ENCODE peak calls at places on chromosomes 13 and 19, in seven cellular contexts. J is mesenchymal stem cell, N is H1, F is IMR-90, G is mesendoderm, E is neuronal stem cell, Q is trophoblast cell. R is an unnamed sample. For H3K4me1, the result is how much of the 10 kb centered on the place peaks cover.

GRCh38 chr13:40660692-40661091 is 5.7 kb downstream of the FOXO1 start:
- DNase-seq in J (no peak), G (no peak), E (no peak), Q (no peak), N (no peak), F (no peak), R (no peak)

GRCh38 chr19:38004505-38005223 is 97.7 kb downstream of the SIPA1L3 start:
- DNase-seq in J (peak), F (peak), Q (peak), N (peak), E (peak), G (peak), R (peak)

GRCh38 chr13:24097064-24097463 is 63.5 kb upstream of the SPATA13 start:
- DNase-seq in J (peak), N (no peak), G (no peak), F (peak), E (no peak), Q (no peak), R (no peak)

GRCh38 chr19:55165952-55166529 is 372 bp downstream of the DNAAF3 start:
- DNase-seq in N (peak), G (peak), J (peak), Q (peak), F (peak), E (peak), R (peak)

GRCh38 chr19:55482128-55482961 is 2.6 kb upstream of the NAT14 start:
- DNase-seq in N (peak), G (peak), J (no peak), F (no peak), E (no peak), Q (no peak), R (no peak)

GRCh38 chr13:99986751-99987150 is 5.2 kb downstream of the ZIC2 start:
- DNase-seq in J (no peak), Q (no peak), G (peak), N (peak), F (no peak), E (no peak), R (no peak)

GRCh38 chr13:48235100-48235813 is 2.3 kb downstream of the ITM2B start:
- DNase-seq in F (peak), N (no peak), E (no peak), J (peak), G (peak), Q (peak), R (peak)

GRCh38 chr19:41265376-41266153 is 1.4 kb downstream of the HNRNPUL1 start:
- DNase-seq in J (peak), E (no peak), G (peak), F (peak), N (no peak), Q (peak), R (no peak)

GRCh38 chr13:32206097-32206740 is 108.9 kb downstream of the ZAR1L start:
- DNase-seq in G (no peak), Q (no peak), N (no peak), F (peak), E (no peak), J (peak), R (no peak)

GRCh38 chr13:58324130-58324529 is 692.6 kb downstream of the PCDH17 start:
- DNase-seq in J (peak), N (no peak), G (no peak), F (no peak), Q (peak), E (no peak), R (no peak)

GRCh38 chr13:59409651-59410200 is 754.0 kb downstream of the DIAPH3 start:
- DNase-seq in J (no peak), E (no peak), Q (no peak), N (peak), F (no peak), G (peak), R (peak)

GRCh38 chr19:13978306-13978705 is 26.0 kb downstream of the DCAF15 start:
- DNase-seq in E (peak), N (peak), J (peak), F (no peak), G (peak), Q (no peak), R (peak)

GRCh38 chr19:55069137-55069858 is 6.3 kb upstream of the RDH13 start:
- DNase-seq in N (peak), F (no peak), G (peak), Q (peak), J (peak), E (no peak), R (peak)

GRCh38 chr13:102873653-102874052 is 27.8 kb downstream of the ERCC5 start:
- DNase-seq in J (peak), E (no peak), G (no peak), Q (no peak), F (no peak), N (no peak), R (no peak)

GRCh38 chr13:90270231-90270630 is 1077.3 kb upstream of the MIR17HG start:
- DNase-seq in J (no peak), N (no peak), G (no peak), E (no peak), Q (no peak), F (no peak), R (no peak)

GRCh38 chr13:33816912-33817311 is 1.0 kb upstream of the RFC3 start:
- DNase-seq in E (no peak), J (no peak), N (no peak), F (no peak), Q (no peak), G (no peak), R (no peak)

GRCh38 chr13:78601124-78601885 is 2.0 kb downstream of the POU4F1 start:
- DNase-seq in J (no peak), G (no peak), N (peak), E (peak), Q (no peak), F (peak), R (peak)

GRCh38 chr13:112655898-112656297 is 33.9 kb upstream of the ATP11A start:
- DNase-seq in F (no peak), J (no peak), Q (no peak), G (no peak), N (no peak), E (no peak), R (no peak)

GRCh38 chr13:58165617-58166016 is 534.1 kb downstream of the PCDH17 start:
- DNase-seq in Q (no peak), E (no peak), G (peak), J (no peak), F (no peak), N (no peak), R (no peak)

GRCh38 chr19:16912780-16913179 is 24.0 kb downstream of the F2RL3 start:
- DNase-seq in J (no peak), N (no peak), G (no peak), F (no peak), Q (no peak), E (no peak), R (no peak)

GRCh38 chr13:44300895-44301638 is 72.6 kb upstream of the SERP2 start:
- DNase-seq in J (peak), F (peak), N (no peak), G (no peak), E (no peak), Q (peak), R (no peak)

GRCh38 chr19:29858000-29858596 is 46.3 kb downstream of the CCNE1 start:
- DNase-seq in E (no peak), Q (peak), G (peak), J (no peak), N (peak), F (no peak), R (peak)

GRCh38 chr19:46404039-46404883 is 9.1 kb downstream of the CCDC8 start:
- DNase-seq in Q (peak), J (peak), G (peak), E (no peak), N (peak), F (peak), R (peak)

GRCh38 chr13:109509154-109509905 is 277.1 kb downstream of the IRS2 start:
- DNase-seq in F (peak), N (no peak), J (peak), E (no peak), G (no peak), Q (peak), R (no peak)

GRCh38 chr19:44752123-44752815 is 3.8 kb downstream of the BCL3 start:
- DNase-seq in Q (no peak), F (no peak), E (no peak), G (no peak), N (no peak), J (no peak), R (no peak)

GRCh38 chr19:46571495-46571894 is 29.6 kb upstream of the CALM3 start:
- DNase-seq in G (peak), E (no peak), F (no peak), N (peak), Q (peak), J (peak), R (peak)

GRCh38 chr13:43495732-43496131 is 291.0 kb downstream of the ENOX1 start:
- DNase-seq in E (no peak), G (no peak), N (no peak), Q (no peak), J (peak), F (peak), R (no peak)

GRCh38 chr13:20461481-20461859 is 64.2 kb downstream of the CRYL1 start:
- DNase-seq in J (peak), F (peak), E (no peak), G (peak), Q (peak), N (no peak), R (no peak)

GRCh38 chr13:22897571-22898314 is 283.0 kb upstream of the SGCG start:
- DNase-seq in F (no peak), G (no peak), J (no peak), N (no peak), Q (no peak), E (no peak), R (no peak)

DNA sequence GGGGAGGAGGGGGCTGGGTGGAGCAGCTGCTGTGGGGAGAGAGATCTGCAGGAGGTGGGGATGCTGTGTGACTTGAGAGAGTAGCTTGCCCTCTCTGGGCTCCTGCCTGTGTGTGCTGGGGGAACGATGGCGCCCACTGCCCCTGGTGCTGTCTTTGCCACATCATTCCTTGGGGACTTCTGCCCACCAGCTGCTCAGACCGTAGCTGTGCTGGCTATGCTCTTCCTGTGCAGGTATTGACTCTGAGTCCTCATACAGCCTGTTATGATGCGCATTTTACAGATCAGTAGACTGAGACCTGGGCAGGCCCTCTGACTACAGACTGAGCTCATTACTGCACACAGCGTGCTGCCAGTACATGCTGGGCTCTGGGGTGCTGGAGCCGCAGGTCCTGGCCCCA is 51.1 kb downstream of the DNM2 start:
- DNase-seq in N (no peak), E (no peak), G (no peak), Q (no peak), J (no peak), F (no peak), R (no peak)
- H3K4me1 ChIP-seq in N (under half), E (under half), G (under half), Q (under half), J (half or more), F (under half), R (under half)

GRCh38 chr19:12864143-12864542 is 17.1 kb downstream of the DNASE2 start:
- DNase-seq in G (no peak), N (no peak), J (no peak), Q (no peak), E (no peak), F (no peak), R (no peak)
- H3K4ac ChIP-seq in G (no peak), N (no peak), J (no peak), Q (no peak), E (no peak), F (no peak), R (no peak)

DNA sequence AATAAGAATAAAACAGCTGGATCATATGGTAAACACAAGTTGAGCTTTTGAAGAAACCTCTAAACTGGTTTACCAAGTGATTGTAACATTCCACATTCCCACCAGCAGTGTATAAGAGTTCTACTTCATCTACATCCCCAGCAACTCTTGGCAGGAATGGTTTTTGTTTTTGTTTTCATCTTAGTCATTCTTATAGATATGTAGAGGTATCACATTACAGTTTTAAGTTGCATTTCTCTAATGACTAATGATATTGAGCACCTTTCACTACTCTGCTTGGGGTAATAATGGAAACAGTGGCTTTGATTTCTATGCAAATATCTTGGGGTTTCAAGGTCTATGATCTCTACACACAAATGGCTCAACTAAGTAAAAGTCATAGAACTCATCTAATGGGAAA is 614.5 kb downstream of the TBC1D4 start:
- DNase-seq in E (no peak), F (no peak), G (no peak), J (no peak), N (no peak), Q (no peak), R (no peak)
- H3K4me1 ChIP-seq in E (under half), F (under half), G (under half), J (under half), N (under half), Q (under half), R (under half)

DNA sequence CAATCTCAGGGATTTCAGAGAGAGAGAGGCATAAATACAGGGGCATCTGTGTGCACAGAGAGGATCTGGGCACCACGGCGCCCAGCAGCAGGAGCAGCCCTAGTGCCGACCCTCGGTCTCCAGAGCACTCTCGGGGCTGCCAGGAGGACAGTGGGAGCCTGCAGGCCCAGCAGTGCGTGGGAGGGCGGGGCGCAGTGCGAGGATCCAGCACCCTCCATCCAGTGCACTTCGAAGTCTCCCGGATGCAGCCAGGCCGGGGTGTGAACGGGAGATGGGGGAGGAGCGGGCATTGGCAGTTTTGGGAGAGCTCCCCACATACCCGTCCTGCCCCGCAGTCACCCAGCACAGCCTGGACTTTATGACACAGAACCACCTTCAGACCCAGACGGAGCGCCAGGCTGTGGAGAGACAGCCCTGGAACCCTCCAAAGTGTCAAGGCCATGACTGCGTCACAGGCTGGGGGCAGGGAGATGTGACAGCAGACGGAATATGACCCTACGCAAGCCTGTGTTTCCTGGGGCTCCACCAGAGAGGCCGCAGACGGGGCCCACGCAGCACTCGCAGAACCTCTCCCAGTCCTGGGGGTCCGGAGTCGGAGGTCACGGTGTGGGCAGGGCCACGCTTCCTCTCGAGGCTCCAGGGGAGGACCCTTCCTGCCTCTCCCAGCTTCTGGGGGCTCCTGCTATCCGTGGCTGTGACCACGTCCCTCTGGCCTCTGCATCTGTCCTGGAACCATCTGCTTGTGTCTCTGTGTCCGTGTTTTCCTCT is 14.7 kb upstream of the TEKTIP1 start:
- DNase-seq in J (no peak), G (no peak), N (no peak), F (no peak), E (no peak), Q (no peak), R (no peak)
- H3K4ac ChIP-seq in J (no peak), G (no peak), N (no peak), F (no peak), E (no peak), Q (no peak), R (no peak)

GRCh38 chr19:1134431-1134830 is 30.6 kb downstream of the GPX4 start:
- DNase-seq in G (no peak), J (no peak), F (no peak), E (no peak), N (no peak), Q (peak), R (no peak)
- H3K4me1 ChIP-seq in G (under half), J (under half), F (under half), E (under half), N (under half), Q (under half), R (under half)

GRCh38 chr19:50719566-50719965 is at the start of gene SHANK1:
- DNase-seq in Q (no peak), N (peak), J (no peak), F (peak), E (no peak), G (no peak), R (peak)
- H3K4ac ChIP-seq in Q (no peak), N (peak), J (no peak), F (no peak), E (peak), G (no peak), R (no peak)

DNA sequence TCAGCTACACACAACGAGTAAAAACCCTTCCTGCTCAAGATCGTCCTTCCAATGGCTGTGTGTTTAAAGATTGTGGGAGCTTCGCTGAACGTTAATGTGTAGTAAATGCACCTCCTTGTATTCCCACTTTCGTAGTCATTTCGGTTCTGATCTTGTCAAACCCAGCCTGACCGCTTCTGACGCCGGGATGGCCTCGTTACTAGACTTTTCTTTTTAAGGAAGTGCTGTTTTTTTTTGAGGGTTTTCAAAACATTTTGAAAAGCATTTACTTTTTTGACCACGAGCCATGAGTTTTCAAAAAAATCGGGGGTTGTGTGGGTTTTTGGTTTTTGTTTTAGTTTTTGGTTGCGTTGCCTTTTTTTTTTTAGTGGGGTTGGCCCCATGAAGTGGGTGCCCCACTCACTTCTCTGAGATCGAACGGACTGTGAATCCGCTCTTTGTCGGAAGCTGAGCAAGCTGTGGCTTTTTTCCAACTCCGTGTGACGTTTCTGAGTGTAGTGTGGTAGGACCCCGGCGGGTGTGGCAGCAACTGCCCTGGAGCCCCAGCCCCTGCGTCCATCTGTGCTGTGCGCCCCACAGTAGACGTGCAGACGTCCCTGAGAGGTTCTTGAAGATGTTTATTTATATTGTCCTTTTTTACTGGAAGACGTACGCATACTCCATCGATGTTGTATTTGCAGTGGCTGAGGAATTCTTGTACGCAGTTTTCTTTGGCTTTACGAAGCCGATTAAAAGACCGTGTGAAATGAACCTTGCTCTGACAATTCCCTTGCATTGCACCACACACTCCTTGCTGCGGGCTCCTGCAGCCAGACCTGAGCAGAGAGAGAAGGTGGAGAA is 2.7 kb upstream of the FAM174C start:
- DNase-seq in N (no peak), G (no peak), Q (no peak), F (no peak), J (no peak), E (no peak), R (no peak)
- H3K4me1 ChIP-seq in N (under half), G (under half), Q (under half), F (under half), J (half or more), E (under half), R (under half)

DNA sequence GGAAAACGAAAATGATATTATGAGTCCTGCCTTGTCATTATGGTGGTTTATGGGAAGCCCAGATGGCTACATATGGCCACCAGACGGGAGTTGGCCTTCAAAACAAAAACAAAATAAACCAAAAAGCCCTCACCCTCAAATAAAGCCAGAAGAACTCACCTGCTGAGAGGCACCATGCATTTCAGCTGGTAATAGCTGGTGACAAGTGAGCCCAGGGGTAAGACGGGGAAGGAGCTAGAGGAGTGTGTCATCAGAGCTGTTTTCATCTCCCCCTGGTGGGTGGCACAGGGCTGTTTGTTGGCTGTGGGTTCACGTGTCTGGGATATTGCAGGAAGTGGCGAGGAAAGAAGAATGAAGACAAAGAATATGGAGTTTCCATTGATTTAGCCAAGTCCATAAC is 152.9 kb downstream of the EFNB2 start:
- DNase-seq in Q (no peak), F (no peak), J (no peak), E (no peak), N (no peak), G (peak), R (no peak)
- H3K4ac ChIP-seq in Q (no peak), F (no peak), J (no peak), E (no peak), N (no peak), G (no peak), R (no peak)

GRCh38 chr13:76754414-76754813 is 131.8 kb downstream of the KCTD12 start:
- DNase-seq in G (no peak), E (no peak), J (peak), F (peak), Q (no peak), N (no peak), R (no peak)

GRCh38 chr13:76759877-76760276 is 126.3 kb downstream of the KCTD12 start:
- DNase-seq in J (peak), G (no peak), F (peak), Q (no peak), E (no peak), N (no peak), R (no peak)

GRCh38 chr13:76758257-76758656 is 127.9 kb downstream of the KCTD12 start:
- DNase-seq in G (peak), N (no peak), F (no peak), E (no peak), J (peak), Q (no peak), R (no peak)

GRCh38 chr13:76762731-76763130 is 123.5 kb downstream of the KCTD12 start:
- DNase-seq in G (no peak), N (no peak), E (no peak), Q (no peak), J (no peak), F (no peak), R (no peak)

GRCh38 chr13:76758738-76759137 is 127.5 kb downstream of the KCTD12 start:
- DNase-seq in Q (no peak), G (no peak), E (no peak), F (no peak), J (no peak), N (no peak), R (no peak)
- H3K4me1 ChIP-seq in Q (under half), G (under half), E (under half), F (under half), J (under half), N (under half), R (under half)